ENCODE peak calls at places on chromosome 9, in eight cellular contexts. One of them, this sample, is unnamed.

GRCh38 chr9:75988663-75989062 is 98.2 kb downstream of the PCSK5 start:
- DNase-seq in aorta: no peak
- DNase-seq in CD4-positive, CD25-positive, alpha-beta regulatory T cell: no peak
- DNase-seq in tibial nerve: no peak
- DNase-seq in IMR-90: no peak
- DNase-seq in Panc1: no peak
- DNase-seq in breast epithelium: no peak
- DNase-seq in neural progenitor cell: no peak
- DNase-seq in this sample: no peak

GRCh38 chr9:113538646-113539430 is 75.3 kb downstream of the RGS3 start:
- DNase-seq in Panc1: no peak
- DNase-seq in breast epithelium: no peak
- DNase-seq in IMR-90: no peak
- DNase-seq in neural progenitor cell: no peak
- DNase-seq in tibial nerve: no peak
- DNase-seq in aorta: no peak
- DNase-seq in CD4-positive, CD25-positive, alpha-beta regulatory T cell: no peak
- DNase-seq in this sample: no peak

GRCh38 chr9:131272212-131272611 is 4.1 kb downstream of the FAM78A start:
- DNase-seq in Panc1: no peak
- DNase-seq in tibial nerve: no peak
- DNase-seq in IMR-90: no peak
- DNase-seq in CD4-positive, CD25-positive, alpha-beta regulatory T cell: no peak
- DNase-seq in breast epithelium: no peak
- DNase-seq in aorta: no peak
- DNase-seq in neural progenitor cell: no peak
- DNase-seq in this sample: no peak

GRCh38 chr9:134895103-134895502 is 14.5 kb downstream of the FCN2 start:
- DNase-seq in breast epithelium: no peak
- DNase-seq in Panc1: no peak
- DNase-seq in tibial nerve: peak; percentile 81
- DNase-seq in IMR-90: peak; percentile 12
- DNase-seq in aorta: peak; percentile 17
- DNase-seq in neural progenitor cell: no peak
- DNase-seq in CD4-positive, CD25-positive, alpha-beta regulatory T cell: no peak
- DNase-seq in this sample: no peak

GRCh38 chr9:38662763-38663593 is 42.6 kb upstream of the ANKRD18A start:
- DNase-seq in aorta: no peak
- DNase-seq in Panc1: no peak
- DNase-seq in breast epithelium: no peak
- DNase-seq in IMR-90: no peak
- DNase-seq in neural progenitor cell: peak; percentile 20
- DNase-seq in tibial nerve: no peak
- DNase-seq in CD4-positive, CD25-positive, alpha-beta regulatory T cell: no peak
- DNase-seq in this sample: no peak

GRCh38 chr9:4430492-4431261 is 59.6 kb upstream of the SLC1A1 start:
- DNase-seq in CD4-positive, CD25-positive, alpha-beta regulatory T cell: no peak
- DNase-seq in tibial nerve: no peak
- DNase-seq in Panc1: no peak
- DNase-seq in breast epithelium: no peak
- DNase-seq in aorta: no peak
- DNase-seq in neural progenitor cell: no peak
- DNase-seq in IMR-90: no peak
- DNase-seq in this sample: no peak

GRCh38 chr9:80440724-80441123 is 869.0 kb downstream of the TLE4 start:
- DNase-seq in CD4-positive, CD25-positive, alpha-beta regulatory T cell: no peak
- DNase-seq in aorta: no peak
- DNase-seq in IMR-90: no peak
- DNase-seq in tibial nerve: no peak
- DNase-seq in neural progenitor cell: no peak
- DNase-seq in breast epithelium: no peak
- DNase-seq in Panc1: no peak
- DNase-seq in this sample: no peak

GRCh38 chr9:124849801-124850200 is 3.5 kb upstream of the WDR38 start:
- DNase-seq in IMR-90: peak; percentile 82
- DNase-seq in tibial nerve: peak; percentile 75
- DNase-seq in Panc1: no peak
- DNase-seq in neural progenitor cell: no peak
- DNase-seq in aorta: no peak
- DNase-seq in CD4-positive, CD25-positive, alpha-beta regulatory T cell: no peak
- DNase-seq in breast epithelium: no peak
- DNase-seq in this sample: no peak

GRCh38 chr9:116589392-116590354 is 97.4 kb upstream of the TRIM32 start:
- DNase-seq in neural progenitor cell: peak; percentile 65
- DNase-seq in tibial nerve: no peak
- DNase-seq in CD4-positive, CD25-positive, alpha-beta regulatory T cell: peak; percentile 13
- DNase-seq in Panc1: no peak
- DNase-seq in aorta: no peak
- DNase-seq in breast epithelium: no peak
- DNase-seq in IMR-90: peak; percentile 69
- DNase-seq in this sample: no peak

GRCh38 chr9:99356512-99356971 is 134.5 kb downstream of the SEC61B start:
- DNase-seq in neural progenitor cell: no peak
- DNase-seq in breast epithelium: no peak
- DNase-seq in tibial nerve: peak; percentile 41
- DNase-seq in IMR-90: no peak
- DNase-seq in Panc1: no peak
- DNase-seq in aorta: no peak
- DNase-seq in CD4-positive, CD25-positive, alpha-beta regulatory T cell: no peak
- DNase-seq in this sample: no peak

GRCh38 chr9:71072587-71072986 is 48.8 kb downstream of the TRPM3 start:
- DNase-seq in tibial nerve: no peak
- DNase-seq in aorta: no peak
- DNase-seq in CD4-positive, CD25-positive, alpha-beta regulatory T cell: no peak
- DNase-seq in neural progenitor cell: no peak
- DNase-seq in Panc1: no peak
- DNase-seq in breast epithelium: no peak
- DNase-seq in IMR-90: no peak
- DNase-seq in this sample: no peak

GRCh38 chr9:107213561-107214028 is 69.5 kb upstream of the RAD23B start:
- DNase-seq in neural progenitor cell: no peak
- DNase-seq in aorta: no peak
- DNase-seq in Panc1: peak; percentile 33
- DNase-seq in IMR-90: peak; percentile 94
- DNase-seq in breast epithelium: no peak
- DNase-seq in tibial nerve: no peak
- DNase-seq in CD4-positive, CD25-positive, alpha-beta regulatory T cell: no peak
- DNase-seq in this sample: no peak

GRCh38 chr9:38281196-38281595 is 111.3 kb upstream of the ALDH1B1 start:
- DNase-seq in Panc1: no peak
- DNase-seq in aorta: no peak
- DNase-seq in neural progenitor cell: no peak
- DNase-seq in IMR-90: no peak
- DNase-seq in breast epithelium: no peak
- DNase-seq in tibial nerve: no peak
- DNase-seq in CD4-positive, CD25-positive, alpha-beta regulatory T cell: no peak
- DNase-seq in this sample: no peak

GRCh38 chr9:129175825-129176633 is 2.0 kb downstream of the IER5L start:
- DNase-seq in tibial nerve: peak; percentile 85
- DNase-seq in IMR-90: peak; percentile 88
- DNase-seq in CD4-positive, CD25-positive, alpha-beta regulatory T cell: peak; percentile 55
- DNase-seq in aorta: peak; percentile 88
- DNase-seq in Panc1: no peak
- DNase-seq in neural progenitor cell: peak; percentile 92
- DNase-seq in breast epithelium: peak; percentile 94
- DNase-seq in this sample: no peak

GRCh38 chr9:11340656-11341055 is 727.9 kb upstream of the PTPRD start:
- DNase-seq in breast epithelium: no peak
- DNase-seq in neural progenitor cell: no peak
- DNase-seq in Panc1: no peak
- DNase-seq in tibial nerve: no peak
- DNase-seq in aorta: no peak
- DNase-seq in IMR-90: no peak
- DNase-seq in CD4-positive, CD25-positive, alpha-beta regulatory T cell: no peak
- DNase-seq in this sample: no peak

GRCh38 chr9:16031486-16031885 is 478.6 kb downstream of the CCDC171 start:
- DNase-seq in aorta: no peak
- DNase-seq in tibial nerve: no peak
- DNase-seq in neural progenitor cell: no peak
- DNase-seq in Panc1: no peak
- DNase-seq in breast epithelium: no peak
- DNase-seq in CD4-positive, CD25-positive, alpha-beta regulatory T cell: no peak
- DNase-seq in IMR-90: no peak
- DNase-seq in this sample: no peak

GRCh38 chr9:114552716-114553115 is 34.9 kb upstream of the ATP6V1G1 start:
- DNase-seq in aorta: no peak
- DNase-seq in CD4-positive, CD25-positive, alpha-beta regulatory T cell: no peak
- DNase-seq in breast epithelium: no peak
- DNase-seq in neural progenitor cell: no peak
- DNase-seq in IMR-90: peak; percentile 6
- DNase-seq in Panc1: no peak
- DNase-seq in tibial nerve: no peak
- DNase-seq in this sample: no peak

GRCh38 chr9:79384506-79384905 is 187.3 kb upstream of the TLE4 start:
- DNase-seq in breast epithelium: no peak
- DNase-seq in CD4-positive, CD25-positive, alpha-beta regulatory T cell: no peak
- DNase-seq in IMR-90: no peak
- DNase-seq in aorta: no peak
- DNase-seq in tibial nerve: no peak
- DNase-seq in Panc1: no peak
- DNase-seq in neural progenitor cell: no peak
- DNase-seq in this sample: no peak
- H3K27ac ChIP-seq in breast epithelium: no peak overlapping the region
- H3K27ac ChIP-seq in CD4-positive, CD25-positive, alpha-beta regulatory T cell: no peak overlapping the region
- H3K27ac ChIP-seq in IMR-90: no peak overlapping the region
- H3K27ac ChIP-seq in aorta: no peak overlapping the region
- H3K27ac ChIP-seq in tibial nerve: no peak overlapping the region
- H3K27ac ChIP-seq in Panc1: no peak overlapping the region
- H3K27ac ChIP-seq in neural progenitor cell: no peak overlapping the region
- H3K27ac ChIP-seq in this sample: no peak overlapping the region

GRCh38 chr9:96762562-96762961 is 15.3 kb downstream of the ZNF510 start:
- DNase-seq in Panc1: no peak
- DNase-seq in aorta: no peak
- DNase-seq in neural progenitor cell: no peak
- DNase-seq in CD4-positive, CD25-positive, alpha-beta regulatory T cell: no peak
- DNase-seq in tibial nerve: no peak
- DNase-seq in IMR-90: no peak
- DNase-seq in breast epithelium: no peak
- DNase-seq in this sample: no peak
- H3K9me3 ChIP-seq in Panc1: peaks cover 75% of the 10 kb centered on the region
- H3K9me3 ChIP-seq in aorta: peaks cover 17% of the 10 kb centered on the region
- H3K9me3 ChIP-seq in neural progenitor cell: peaks cover 80% of the 10 kb centered on the region
- H3K9me3 ChIP-seq in CD4-positive, CD25-positive, alpha-beta regulatory T cell: peaks cover 97% of the 10 kb centered on the region
- H3K9me3 ChIP-seq in tibial nerve: peaks cover 30% of the 10 kb centered on the region
- H3K9me3 ChIP-seq in IMR-90: peaks cover 66% of the 10 kb centered on the region
- H3K9me3 ChIP-seq in breast epithelium: peaks cover 93% of the 10 kb centered on the region
- H3K9me3 ChIP-seq in this sample: peaks cover 97% of the 10 kb centered on the region

DNA sequence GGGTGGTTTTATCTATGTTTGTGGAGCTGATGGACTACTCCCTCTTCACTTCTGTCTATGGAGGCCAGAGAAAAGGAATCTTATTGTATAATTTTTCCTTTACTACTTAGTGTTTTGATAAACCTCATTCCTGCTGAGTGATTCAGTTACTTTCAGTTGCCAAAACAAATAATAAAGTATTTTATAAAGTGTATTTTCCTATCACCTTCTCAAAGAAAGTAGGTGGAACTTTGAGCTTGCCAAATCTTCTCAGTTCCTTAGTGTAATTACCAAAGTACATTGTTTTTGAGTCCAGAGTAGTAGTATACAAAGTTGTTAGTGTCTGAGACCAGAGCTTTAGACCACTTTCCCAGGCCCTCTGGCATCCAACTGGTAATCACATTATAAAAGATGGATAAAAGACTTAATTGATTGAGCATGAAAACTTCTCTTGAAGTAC is 13.5 kb downstream of the RABGAP1 start:
- DNase-seq in CD4-positive, CD25-positive, alpha-beta regulatory T cell: no peak
- DNase-seq in neural progenitor cell: no peak
- DNase-seq in aorta: no peak
- DNase-seq in breast epithelium: no peak
- DNase-seq in IMR-90: peak; percentile 68
- DNase-seq in tibial nerve: no peak
- DNase-seq in Panc1: no peak
- DNase-seq in this sample: no peak
- H3K27ac ChIP-seq in CD4-positive, CD25-positive, alpha-beta regulatory T cell: no peak overlapping the region
- H3K27ac ChIP-seq in neural progenitor cell: no peak overlapping the region
- H3K27ac ChIP-seq in aorta: no peak overlapping the region
- H3K27ac ChIP-seq in breast epithelium: no peak overlapping the region
- H3K27ac ChIP-seq in IMR-90: peak overlapping the region; percentile 55
- H3K27ac ChIP-seq in tibial nerve: peak overlapping the region; percentile 32
- H3K27ac ChIP-seq in Panc1: peak overlapping the region; percentile 39
- H3K27ac ChIP-seq in this sample: no peak overlapping the region

DNA sequence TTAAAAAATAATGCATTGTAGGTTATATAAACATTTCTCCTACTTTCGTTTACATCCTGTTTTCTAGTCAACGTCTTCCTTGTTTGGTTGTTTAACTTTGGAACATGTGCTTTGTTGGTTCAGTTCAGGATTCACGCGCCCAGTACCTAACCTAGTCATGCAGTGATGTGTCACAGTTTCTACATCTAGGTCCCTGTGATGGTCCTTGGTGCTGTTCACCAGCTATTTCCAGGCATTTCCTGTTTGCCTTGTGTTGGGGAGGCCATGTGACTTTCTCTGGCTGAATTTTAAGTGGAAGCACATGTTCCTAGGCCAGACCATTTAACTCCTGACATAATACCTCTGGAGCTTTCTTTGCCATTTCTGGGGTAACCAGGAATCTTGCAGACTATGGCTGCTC is 292.3 kb downstream of the SMARCA2 start:
- DNase-seq in tibial nerve: no peak
- DNase-seq in Panc1: no peak
- DNase-seq in neural progenitor cell: no peak
- DNase-seq in IMR-90: peak; percentile 33
- DNase-seq in breast epithelium: no peak
- DNase-seq in aorta: no peak
- DNase-seq in CD4-positive, CD25-positive, alpha-beta regulatory T cell: no peak
- DNase-seq in this sample: no peak
- H3K9me3 ChIP-seq in tibial nerve: no peaks in the 10 kb centered on the region
- H3K9me3 ChIP-seq in Panc1: no peaks in the 10 kb centered on the region
- H3K9me3 ChIP-seq in neural progenitor cell: peaks cover 15% of the 10 kb centered on the region
- H3K9me3 ChIP-seq in IMR-90: no peaks in the 10 kb centered on the region
- H3K9me3 ChIP-seq in breast epithelium: peaks cover 7% of the 10 kb centered on the region
- H3K9me3 ChIP-seq in aorta: peaks cover 2% of the 10 kb centered on the region
- H3K9me3 ChIP-seq in CD4-positive, CD25-positive, alpha-beta regulatory T cell: peaks cover 7% of the 10 kb centered on the region
- H3K9me3 ChIP-seq in this sample: peaks cover 12% of the 10 kb centered on the region

DNA sequence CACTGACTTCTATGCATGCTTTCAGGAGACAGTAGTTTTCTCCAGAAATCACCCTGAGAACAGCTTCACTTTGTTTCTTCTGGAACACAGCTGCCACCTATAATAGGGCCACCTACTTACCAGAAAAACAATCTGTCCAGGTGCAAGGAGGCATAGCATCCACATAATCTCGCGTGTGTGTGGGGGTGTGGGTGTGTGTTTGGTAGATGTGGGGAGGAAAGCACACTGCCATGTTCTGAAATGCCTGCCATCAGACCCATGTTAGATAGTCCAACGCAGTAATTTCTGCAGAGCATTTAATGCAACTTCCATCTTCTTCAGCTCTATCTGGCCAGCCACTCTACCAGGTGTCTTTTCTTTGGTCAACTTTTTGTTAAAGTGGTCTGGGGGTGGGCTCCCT is 102.9 kb downstream of the ACER2 start:
- DNase-seq in Panc1: no peak
- DNase-seq in breast epithelium: no peak
- DNase-seq in aorta: no peak
- DNase-seq in tibial nerve: no peak
- DNase-seq in CD4-positive, CD25-positive, alpha-beta regulatory T cell: no peak
- DNase-seq in IMR-90: no peak
- DNase-seq in neural progenitor cell: no peak
- DNase-seq in this sample: no peak
- H3K27ac ChIP-seq in Panc1: no peak overlapping the region
- H3K27ac ChIP-seq in breast epithelium: no peak overlapping the region
- H3K27ac ChIP-seq in aorta: no peak overlapping the region
- H3K27ac ChIP-seq in tibial nerve: no peak overlapping the region
- H3K27ac ChIP-seq in CD4-positive, CD25-positive, alpha-beta regulatory T cell: no peak overlapping the region
- H3K27ac ChIP-seq in IMR-90: no peak overlapping the region
- H3K27ac ChIP-seq in neural progenitor cell: no peak overlapping the region
- H3K27ac ChIP-seq in this sample: no peak overlapping the region

This sample was measured in CD4-positive, alpha-beta T cell.